ENCODE peak calls at places on chromosomes 4 and X, in four cellular contexts. One of them, this sample, is unnamed.
A peak's percentile ranks its signal among the peaks of the same experiment; 100 is the strongest.

GRCh38 chrX:139204903-139205667 is 325.5 kb upstream of the F9 start:
- DNase-seq in activated gamma-delta T cell treated with Interleukin-2 at 50 U/mL for 16 hours: no peak
- DNase-seq in activated CD4-positive, alpha-beta T cell treated with anti-CD3 and anti-CD28 coated beads, Interleukin-2, amount 50 U/mL, for 4 hours: no peak
- DNase-seq in mucosa of descending colon: peak; percentile 24
- DNase-seq in this sample: peak; percentile 47

GRCh38 chr4:174177536-174177935 is 105.9 kb downstream of the FBXO8 start:
- DNase-seq in activated CD4-positive, alpha-beta T cell treated with anti-CD3 and anti-CD28 coated beads, Interleukin-2, amount 50 U/mL, for 4 hours: no peak
- DNase-seq in activated gamma-delta T cell treated with Interleukin-2 at 50 U/mL for 16 hours: no peak
- DNase-seq in mucosa of descending colon: no peak
- DNase-seq in this sample: no peak

GRCh38 chrX:51158261-51158660 is 174.4 kb upstream of the NUDT10 start:
- DNase-seq in activated CD4-positive, alpha-beta T cell treated with anti-CD3 and anti-CD28 coated beads, Interleukin-2, amount 50 U/mL, for 4 hours: no peak
- DNase-seq in activated gamma-delta T cell treated with Interleukin-2 at 50 U/mL for 16 hours: no peak
- DNase-seq in mucosa of descending colon: no peak
- DNase-seq in this sample: no peak

GRCh38 chrX:140362861-140363260 is 142.0 kb downstream of the SOX3 start:
- DNase-seq in activated CD4-positive, alpha-beta T cell treated with anti-CD3 and anti-CD28 coated beads, Interleukin-2, amount 50 U/mL, for 4 hours: no peak
- DNase-seq in mucosa of descending colon: no peak
- DNase-seq in activated gamma-delta T cell treated with Interleukin-2 at 50 U/mL for 16 hours: no peak
- DNase-seq in this sample: no peak

GRCh38 chr4:184755278-184755677 is 21.4 kb upstream of the CENPU start:
- DNase-seq in activated CD4-positive, alpha-beta T cell treated with anti-CD3 and anti-CD28 coated beads, Interleukin-2, amount 50 U/mL, for 4 hours: no peak
- DNase-seq in activated gamma-delta T cell treated with Interleukin-2 at 50 U/mL for 16 hours: no peak
- DNase-seq in mucosa of descending colon: no peak
- DNase-seq in this sample: no peak

GRCh38 chrX:147891886-147892285 is 19.8 kb upstream of the FMR1 start:
- DNase-seq in activated CD4-positive, alpha-beta T cell treated with anti-CD3 and anti-CD28 coated beads, Interleukin-2, amount 50 U/mL, for 4 hours: no peak
- DNase-seq in activated gamma-delta T cell treated with Interleukin-2 at 50 U/mL for 16 hours: no peak
- DNase-seq in mucosa of descending colon: no peak
- DNase-seq in this sample: no peak

GRCh38 chr4:144788469-144788868 is 142.5 kb downstream of the HHIP start:
- DNase-seq in activated CD4-positive, alpha-beta T cell treated with anti-CD3 and anti-CD28 coated beads, Interleukin-2, amount 50 U/mL, for 4 hours: no peak
- DNase-seq in activated gamma-delta T cell treated with Interleukin-2 at 50 U/mL for 16 hours: no peak
- DNase-seq in mucosa of descending colon: no peak
- DNase-seq in this sample: no peak

GRCh38 chr4:61517144-61517543 is 317.0 kb downstream of the ADGRL3 start:
- DNase-seq in mucosa of descending colon: peak; percentile 62
- DNase-seq in activated CD4-positive, alpha-beta T cell treated with anti-CD3 and anti-CD28 coated beads, Interleukin-2, amount 50 U/mL, for 4 hours: no peak
- DNase-seq in activated gamma-delta T cell treated with Interleukin-2 at 50 U/mL for 16 hours: no peak
- DNase-seq in this sample: peak; percentile 72

GRCh38 chr4:122652379-122652778 is 31.5 kb upstream of the IL21 start:
- DNase-seq in mucosa of descending colon: peak; percentile 66
- DNase-seq in activated gamma-delta T cell treated with Interleukin-2 at 50 U/mL for 16 hours: no peak
- DNase-seq in activated CD4-positive, alpha-beta T cell treated with anti-CD3 and anti-CD28 coated beads, Interleukin-2, amount 50 U/mL, for 4 hours: peak; percentile 52
- DNase-seq in this sample: peak; percentile 30

GRCh38 chr4:141099326-141099725 is 33.9 kb downstream of the RNF150 start:
- DNase-seq in activated gamma-delta T cell treated with Interleukin-2 at 50 U/mL for 16 hours: no peak
- DNase-seq in mucosa of descending colon: no peak
- DNase-seq in activated CD4-positive, alpha-beta T cell treated with anti-CD3 and anti-CD28 coated beads, Interleukin-2, amount 50 U/mL, for 4 hours: no peak
- DNase-seq in this sample: no peak

GRCh38 chr4:155787113-155787710 is 28.4 kb downstream of the GUCY1B1 start:
- DNase-seq in activated CD4-positive, alpha-beta T cell treated with anti-CD3 and anti-CD28 coated beads, Interleukin-2, amount 50 U/mL, for 4 hours: no peak
- DNase-seq in activated gamma-delta T cell treated with Interleukin-2 at 50 U/mL for 16 hours: no peak
- DNase-seq in mucosa of descending colon: peak; percentile 39
- DNase-seq in this sample: no peak

GRCh38 chr4:165542476-165542875 is 163.7 kb downstream of the CPE start:
- DNase-seq in mucosa of descending colon: no peak
- DNase-seq in activated gamma-delta T cell treated with Interleukin-2 at 50 U/mL for 16 hours: no peak
- DNase-seq in activated CD4-positive, alpha-beta T cell treated with anti-CD3 and anti-CD28 coated beads, Interleukin-2, amount 50 U/mL, for 4 hours: no peak
- DNase-seq in this sample: no peak

GRCh38 chr4:164212134-164212533 is 541.8 kb upstream of the SMIM31 start:
- DNase-seq in activated gamma-delta T cell treated with Interleukin-2 at 50 U/mL for 16 hours: no peak
- DNase-seq in activated CD4-positive, alpha-beta T cell treated with anti-CD3 and anti-CD28 coated beads, Interleukin-2, amount 50 U/mL, for 4 hours: no peak
- DNase-seq in mucosa of descending colon: no peak
- DNase-seq in this sample: no peak

GRCh38 chr4:83234902-83235644 is 49.5 kb downstream of the COQ2 start:
- DNase-seq in activated gamma-delta T cell treated with Interleukin-2 at 50 U/mL for 16 hours: no peak
- DNase-seq in mucosa of descending colon: no peak
- DNase-seq in activated CD4-positive, alpha-beta T cell treated with anti-CD3 and anti-CD28 coated beads, Interleukin-2, amount 50 U/mL, for 4 hours: no peak
- DNase-seq in this sample: no peak

GRCh38 chrX:123830309-123830708 is 29.5 kb upstream of the XIAP start:
- DNase-seq in activated CD4-positive, alpha-beta T cell treated with anti-CD3 and anti-CD28 coated beads, Interleukin-2, amount 50 U/mL, for 4 hours: no peak
- DNase-seq in mucosa of descending colon: peak; percentile 76
- DNase-seq in activated gamma-delta T cell treated with Interleukin-2 at 50 U/mL for 16 hours: no peak
- DNase-seq in this sample: peak; percentile 74

GRCh38 chrX:50697691-50698090 is 116.3 kb downstream of the SHROOM4 start:
- DNase-seq in activated CD4-positive, alpha-beta T cell treated with anti-CD3 and anti-CD28 coated beads, Interleukin-2, amount 50 U/mL, for 4 hours: no peak
- DNase-seq in activated gamma-delta T cell treated with Interleukin-2 at 50 U/mL for 16 hours: no peak
- DNase-seq in mucosa of descending colon: no peak
- DNase-seq in this sample: no peak